ENCODE peak calls at places on chromosomes 3 and 15, in ten cellular contexts. One of them, this sample, is unnamed.

GRCh38 chr3:115885621-115886020 is 262.3 kb downstream of the GAP43 start:
- DNase-seq in iris pigment epithelial cell: peak
- DNase-seq in Right ventricle myocardium superior: no peak
- DNase-seq in glutamatergic neuron: no peak
- DNase-seq in lung: no peak
- DNase-seq in activated CD8-positive, alpha-beta T cell treated with anti-CD3 and anti-CD28 coated beads for 36 hours: no peak
- DNase-seq in EL: no peak
- DNase-seq in GOT3: no peak
- DNase-seq in H4: no peak
- DNase-seq in activated CD8-positive, alpha-beta memory T cell treated with anti-CD3 and anti-CD28 coated beads for 1 hour: no peak
- DNase-seq in this sample: peak

GRCh38 chr15:76161153-76162049 is 101.6 kb downstream of the TMEM266 start:
- DNase-seq in iris pigment epithelial cell: no peak
- DNase-seq in Right ventricle myocardium superior: no peak
- DNase-seq in glutamatergic neuron: no peak
- DNase-seq in lung: no peak
- DNase-seq in activated CD8-positive, alpha-beta T cell treated with anti-CD3 and anti-CD28 coated beads for 36 hours: no peak
- DNase-seq in EL: no peak
- DNase-seq in GOT3: no peak
- DNase-seq in H4: no peak
- DNase-seq in activated CD8-positive, alpha-beta memory T cell treated with anti-CD3 and anti-CD28 coated beads for 1 hour: no peak
- DNase-seq in this sample: no peak

GRCh38 chr3:165854696-165855095 is 17.5 kb upstream of the BCHE start:
- DNase-seq in iris pigment epithelial cell: peak
- DNase-seq in Right ventricle myocardium superior: no peak
- DNase-seq in glutamatergic neuron: no peak
- DNase-seq in lung: no peak
- DNase-seq in activated CD8-positive, alpha-beta T cell treated with anti-CD3 and anti-CD28 coated beads for 36 hours: no peak
- DNase-seq in EL: no peak
- DNase-seq in GOT3: no peak
- DNase-seq in H4: peak
- DNase-seq in activated CD8-positive, alpha-beta memory T cell treated with anti-CD3 and anti-CD28 coated beads for 1 hour: no peak
- DNase-seq in this sample: peak

GRCh38 chr15:100209204-100209603 is 132.6 kb downstream of the ADAMTS17 start:
- DNase-seq in iris pigment epithelial cell: no peak
- DNase-seq in Right ventricle myocardium superior: no peak
- DNase-seq in glutamatergic neuron: no peak
- DNase-seq in lung: no peak
- DNase-seq in activated CD8-positive, alpha-beta T cell treated with anti-CD3 and anti-CD28 coated beads for 36 hours: no peak
- DNase-seq in EL: no peak
- DNase-seq in GOT3: no peak
- DNase-seq in H4: no peak
- DNase-seq in activated CD8-positive, alpha-beta memory T cell treated with anti-CD3 and anti-CD28 coated beads for 1 hour: no peak
- DNase-seq in this sample: no peak

GRCh38 chr3:12294885-12295580 is 6.2 kb downstream of the PPARG start:
- DNase-seq in iris pigment epithelial cell: peak
- DNase-seq in Right ventricle myocardium superior: no peak
- DNase-seq in glutamatergic neuron: no peak
- DNase-seq in lung: no peak
- DNase-seq in activated CD8-positive, alpha-beta T cell treated with anti-CD3 and anti-CD28 coated beads for 36 hours: no peak
- DNase-seq in EL: peak
- DNase-seq in GOT3: no peak
- DNase-seq in H4: peak
- DNase-seq in activated CD8-positive, alpha-beta memory T cell treated with anti-CD3 and anti-CD28 coated beads for 1 hour: no peak
- DNase-seq in this sample: peak

GRCh38 chr3:16477501-16477900 is 36.0 kb downstream of the RFTN1 start:
- DNase-seq in iris pigment epithelial cell: peak
- DNase-seq in Right ventricle myocardium superior: no peak
- DNase-seq in glutamatergic neuron: no peak
- DNase-seq in lung: no peak
- DNase-seq in activated CD8-positive, alpha-beta T cell treated with anti-CD3 and anti-CD28 coated beads for 36 hours: no peak
- DNase-seq in EL: no peak
- DNase-seq in GOT3: no peak
- DNase-seq in H4: peak
- DNase-seq in activated CD8-positive, alpha-beta memory T cell treated with anti-CD3 and anti-CD28 coated beads for 1 hour: no peak
- DNase-seq in this sample: no peak

GRCh38 chr3:139642981-139643380 is 34.8 kb downstream of the NMNAT3 start:
- DNase-seq in iris pigment epithelial cell: no peak
- DNase-seq in Right ventricle myocardium superior: no peak
- DNase-seq in glutamatergic neuron: no peak
- DNase-seq in lung: no peak
- DNase-seq in activated CD8-positive, alpha-beta T cell treated with anti-CD3 and anti-CD28 coated beads for 36 hours: no peak
- DNase-seq in EL: no peak
- DNase-seq in GOT3: no peak
- DNase-seq in H4: no peak
- DNase-seq in activated CD8-positive, alpha-beta memory T cell treated with anti-CD3 and anti-CD28 coated beads for 1 hour: no peak
- DNase-seq in this sample: no peak

GRCh38 chr3:151962371-151962770 is 88.9 kb downstream of the SUCNR1 start:
- DNase-seq in iris pigment epithelial cell: no peak
- DNase-seq in Right ventricle myocardium superior: no peak
- DNase-seq in glutamatergic neuron: no peak
- DNase-seq in lung: no peak
- DNase-seq in activated CD8-positive, alpha-beta T cell treated with anti-CD3 and anti-CD28 coated beads for 36 hours: no peak
- DNase-seq in EL: no peak
- DNase-seq in GOT3: no peak
- DNase-seq in H4: no peak
- DNase-seq in activated CD8-positive, alpha-beta memory T cell treated with anti-CD3 and anti-CD28 coated beads for 1 hour: no peak
- DNase-seq in this sample: no peak

GRCh38 chr3:153614563-153614962 is 452.5 kb downstream of the RAP2B start:
- DNase-seq in iris pigment epithelial cell: peak
- DNase-seq in Right ventricle myocardium superior: no peak
- DNase-seq in glutamatergic neuron: no peak
- DNase-seq in lung: no peak
- DNase-seq in activated CD8-positive, alpha-beta T cell treated with anti-CD3 and anti-CD28 coated beads for 36 hours: no peak
- DNase-seq in EL: peak
- DNase-seq in GOT3: no peak
- DNase-seq in H4: no peak
- DNase-seq in activated CD8-positive, alpha-beta memory T cell treated with anti-CD3 and anti-CD28 coated beads for 1 hour: no peak
- DNase-seq in this sample: peak

GRCh38 chr3:38545983-38546382 is 49.8 kb downstream of the EXOG start:
- DNase-seq in iris pigment epithelial cell: no peak
- DNase-seq in Right ventricle myocardium superior: no peak
- DNase-seq in glutamatergic neuron: no peak
- DNase-seq in lung: no peak
- DNase-seq in activated CD8-positive, alpha-beta T cell treated with anti-CD3 and anti-CD28 coated beads for 36 hours: no peak
- DNase-seq in EL: no peak
- DNase-seq in GOT3: no peak
- DNase-seq in H4: no peak
- DNase-seq in activated CD8-positive, alpha-beta memory T cell treated with anti-CD3 and anti-CD28 coated beads for 1 hour: no peak
- DNase-seq in this sample: no peak

GRCh38 chr3:54188176-54188791 is 65.9 kb downstream of the CACNA2D3 start:
- DNase-seq in iris pigment epithelial cell: peak
- DNase-seq in Right ventricle myocardium superior: no peak
- DNase-seq in glutamatergic neuron: no peak
- DNase-seq in lung: no peak
- DNase-seq in activated CD8-positive, alpha-beta T cell treated with anti-CD3 and anti-CD28 coated beads for 36 hours: peak
- DNase-seq in EL: peak
- DNase-seq in GOT3: no peak
- DNase-seq in H4: peak
- DNase-seq in activated CD8-positive, alpha-beta memory T cell treated with anti-CD3 and anti-CD28 coated beads for 1 hour: no peak
- DNase-seq in this sample: peak

GRCh38 chr3:84836961-84837360 is 121.8 kb upstream of the CADM2 start:
- DNase-seq in iris pigment epithelial cell: no peak
- DNase-seq in Right ventricle myocardium superior: no peak
- DNase-seq in glutamatergic neuron: no peak
- DNase-seq in lung: peak
- DNase-seq in activated CD8-positive, alpha-beta T cell treated with anti-CD3 and anti-CD28 coated beads for 36 hours: no peak
- DNase-seq in EL: no peak
- DNase-seq in GOT3: no peak
- DNase-seq in H4: no peak
- DNase-seq in activated CD8-positive, alpha-beta memory T cell treated with anti-CD3 and anti-CD28 coated beads for 1 hour: no peak
- DNase-seq in this sample: peak

GRCh38 chr3:15313461-15313860 is 18.9 kb downstream of the SH3BP5 start:
- DNase-seq in iris pigment epithelial cell: no peak
- DNase-seq in Right ventricle myocardium superior: no peak
- DNase-seq in glutamatergic neuron: no peak
- DNase-seq in lung: peak
- DNase-seq in activated CD8-positive, alpha-beta T cell treated with anti-CD3 and anti-CD28 coated beads for 36 hours: peak
- DNase-seq in EL: no peak
- DNase-seq in GOT3: no peak
- DNase-seq in H4: no peak
- DNase-seq in activated CD8-positive, alpha-beta memory T cell treated with anti-CD3 and anti-CD28 coated beads for 1 hour: no peak
- DNase-seq in this sample: no peak

GRCh38 chr15:95698971-95699370 is 631.5 kb upstream of the NR2F2 start:
- DNase-seq in iris pigment epithelial cell: no peak
- DNase-seq in Right ventricle myocardium superior: no peak
- DNase-seq in glutamatergic neuron: no peak
- DNase-seq in lung: no peak
- DNase-seq in activated CD8-positive, alpha-beta T cell treated with anti-CD3 and anti-CD28 coated beads for 36 hours: no peak
- DNase-seq in EL: peak
- DNase-seq in GOT3: no peak
- DNase-seq in H4: no peak
- DNase-seq in activated CD8-positive, alpha-beta memory T cell treated with anti-CD3 and anti-CD28 coated beads for 1 hour: no peak
- DNase-seq in this sample: no peak

GRCh38 chr3:98521897-98522537 is 685 bp downstream of the CLDND1 start:
- DNase-seq in iris pigment epithelial cell: peak
- DNase-seq in Right ventricle myocardium superior: no peak
- DNase-seq in glutamatergic neuron: peak
- DNase-seq in lung: peak
- DNase-seq in activated CD8-positive, alpha-beta T cell treated with anti-CD3 and anti-CD28 coated beads for 36 hours: peak
- DNase-seq in EL: peak
- DNase-seq in GOT3: no peak
- DNase-seq in H4: peak
- DNase-seq in activated CD8-positive, alpha-beta memory T cell treated with anti-CD3 and anti-CD28 coated beads for 1 hour: no peak
- DNase-seq in this sample: peak

GRCh38 chr15:77179541-77179998 is 108.7 kb upstream of the TSPAN3 start:
- DNase-seq in iris pigment epithelial cell: peak
- DNase-seq in Right ventricle myocardium superior: no peak
- DNase-seq in glutamatergic neuron: no peak
- DNase-seq in lung: no peak
- DNase-seq in activated CD8-positive, alpha-beta T cell treated with anti-CD3 and anti-CD28 coated beads for 36 hours: peak
- DNase-seq in EL: no peak
- DNase-seq in GOT3: no peak
- DNase-seq in H4: no peak
- DNase-seq in activated CD8-positive, alpha-beta memory T cell treated with anti-CD3 and anti-CD28 coated beads for 1 hour: no peak
- DNase-seq in this sample: no peak

GRCh38 chr3:28326458-28326926 is 22.0 kb upstream of the ZCWPW2 start:
- DNase-seq in iris pigment epithelial cell: peak
- DNase-seq in Right ventricle myocardium superior: no peak
- DNase-seq in glutamatergic neuron: no peak
- DNase-seq in lung: no peak
- DNase-seq in activated CD8-positive, alpha-beta T cell treated with anti-CD3 and anti-CD28 coated beads for 36 hours: peak
- DNase-seq in EL: no peak
- DNase-seq in GOT3: no peak
- DNase-seq in H4: no peak
- DNase-seq in activated CD8-positive, alpha-beta memory T cell treated with anti-CD3 and anti-CD28 coated beads for 1 hour: no peak
- DNase-seq in this sample: no peak

GRCh38 chr3:25554376-25554775 is 110.3 kb downstream of the TOP2B start:
- DNase-seq in iris pigment epithelial cell: peak
- DNase-seq in Right ventricle myocardium superior: no peak
- DNase-seq in glutamatergic neuron: no peak
- DNase-seq in lung: no peak
- DNase-seq in activated CD8-positive, alpha-beta T cell treated with anti-CD3 and anti-CD28 coated beads for 36 hours: no peak
- DNase-seq in EL: no peak
- DNase-seq in GOT3: no peak
- DNase-seq in H4: no peak
- DNase-seq in activated CD8-positive, alpha-beta memory T cell treated with anti-CD3 and anti-CD28 coated beads for 1 hour: no peak
- DNase-seq in this sample: no peak

GRCh38 chr3:132783152-132783551 is 60.9 kb upstream of the NPHP3 start:
- DNase-seq in iris pigment epithelial cell: peak
- DNase-seq in Right ventricle myocardium superior: no peak
- DNase-seq in glutamatergic neuron: no peak
- DNase-seq in lung: no peak
- DNase-seq in activated CD8-positive, alpha-beta T cell treated with anti-CD3 and anti-CD28 coated beads for 36 hours: no peak
- DNase-seq in EL: peak
- DNase-seq in GOT3: no peak
- DNase-seq in H4: no peak
- DNase-seq in activated CD8-positive, alpha-beta memory T cell treated with anti-CD3 and anti-CD28 coated beads for 1 hour: no peak
- DNase-seq in this sample: peak

GRCh38 chr15:36525430-36525829 is 54.0 kb upstream of the CDIN1 start:
- DNase-seq in iris pigment epithelial cell: no peak
- DNase-seq in Right ventricle myocardium superior: no peak
- DNase-seq in glutamatergic neuron: no peak
- DNase-seq in lung: no peak
- DNase-seq in activated CD8-positive, alpha-beta T cell treated with anti-CD3 and anti-CD28 coated beads for 36 hours: no peak
- DNase-seq in EL: no peak
- DNase-seq in GOT3: no peak
- DNase-seq in H4: no peak
- DNase-seq in activated CD8-positive, alpha-beta memory T cell treated with anti-CD3 and anti-CD28 coated beads for 1 hour: no peak
- DNase-seq in this sample: no peak

GRCh38 chr3:73786346-73786807 is 161.6 kb upstream of the PDZRN3 start:
- DNase-seq in iris pigment epithelial cell: peak
- DNase-seq in Right ventricle myocardium superior: no peak
- DNase-seq in glutamatergic neuron: no peak
- DNase-seq in lung: no peak
- DNase-seq in activated CD8-positive, alpha-beta T cell treated with anti-CD3 and anti-CD28 coated beads for 36 hours: no peak
- DNase-seq in EL: peak
- DNase-seq in GOT3: peak
- DNase-seq in H4: peak
- DNase-seq in activated CD8-positive, alpha-beta memory T cell treated with anti-CD3 and anti-CD28 coated beads for 1 hour: no peak
- DNase-seq in this sample: peak

GRCh38 chr3:116005404-116005803 is 382.1 kb downstream of the GAP43 start:
- DNase-seq in iris pigment epithelial cell: peak
- DNase-seq in Right ventricle myocardium superior: peak
- DNase-seq in glutamatergic neuron: peak
- DNase-seq in lung: no peak
- DNase-seq in activated CD8-positive, alpha-beta T cell treated with anti-CD3 and anti-CD28 coated beads for 36 hours: no peak
- DNase-seq in EL: peak
- DNase-seq in GOT3: peak
- DNase-seq in H4: peak
- DNase-seq in activated CD8-positive, alpha-beta memory T cell treated with anti-CD3 and anti-CD28 coated beads for 1 hour: no peak
- DNase-seq in this sample: peak

GRCh38 chr3:43128458-43128857 is 22.6 kb upstream of the POMGNT2 start:
- DNase-seq in iris pigment epithelial cell: peak
- DNase-seq in Right ventricle myocardium superior: no peak
- DNase-seq in glutamatergic neuron: no peak
- DNase-seq in lung: no peak
- DNase-seq in activated CD8-positive, alpha-beta T cell treated with anti-CD3 and anti-CD28 coated beads for 36 hours: no peak
- DNase-seq in EL: no peak
- DNase-seq in GOT3: no peak
- DNase-seq in H4: no peak
- DNase-seq in activated CD8-positive, alpha-beta memory T cell treated with anti-CD3 and anti-CD28 coated beads for 1 hour: no peak
- DNase-seq in this sample: no peak

GRCh38 chr3:144362126-144362525 is 390.5 kb downstream of the DIPK2A start:
- DNase-seq in iris pigment epithelial cell: peak
- DNase-seq in Right ventricle myocardium superior: no peak
- DNase-seq in glutamatergic neuron: no peak
- DNase-seq in lung: no peak
- DNase-seq in activated CD8-positive, alpha-beta T cell treated with anti-CD3 and anti-CD28 coated beads for 36 hours: no peak
- DNase-seq in EL: peak
- DNase-seq in GOT3: no peak
- DNase-seq in H4: peak
- DNase-seq in activated CD8-positive, alpha-beta memory T cell treated with anti-CD3 and anti-CD28 coated beads for 1 hour: no peak
- DNase-seq in this sample: peak

GRCh38 chr3:68972358-68972979 is 40.1 kb upstream of the TAFA4 start:
- DNase-seq in iris pigment epithelial cell: peak
- DNase-seq in Right ventricle myocardium superior: no peak
- DNase-seq in glutamatergic neuron: peak
- DNase-seq in lung: no peak
- DNase-seq in activated CD8-positive, alpha-beta T cell treated with anti-CD3 and anti-CD28 coated beads for 36 hours: peak
- DNase-seq in EL: peak
- DNase-seq in GOT3: no peak
- DNase-seq in H4: peak
- DNase-seq in activated CD8-positive, alpha-beta memory T cell treated with anti-CD3 and anti-CD28 coated beads for 1 hour: no peak
- DNase-seq in this sample: peak

This sample was measured in HT1080.